ENCODE peak calls at places on chromosomes 5 and 9, in six cellular contexts. X is upper lobe of left lung, D is fibroblast of pulmonary artery, P is foreskin fibroblast, Z is cardiac fibroblast, O is lower lobe of right lung. Y is an unnamed sample.

GRCh38 chr5:119031047-119031886 is 39.6 kb upstream of the DMXL1 start:
- DNase-seq in D (no peak), Z (no peak), X (no peak), P (no peak), O (no peak), Y (no peak)

GRCh38 chr5:106154280-106154716 is 1516.4 kb downstream of the EFNA5 start:
- DNase-seq in Z (no peak), D (no peak), O (peak; percentile 37), P (no peak), X (peak; percentile 72), Y (no peak)

GRCh38 chr9:129669141-129669718 is 3.8 kb downstream of the PRRX2 start:
- DNase-seq in P (peak; percentile 92), O (no peak), Z (no peak), D (no peak), X (no peak), Y (no peak)

GRCh38 chr9:114336699-114337395 is 7.2 kb downstream of the ORM2 start:
- DNase-seq in O (no peak), P (no peak), Z (no peak), X (peak; percentile 76), D (no peak), Y (no peak)

GRCh38 chr9:108877524-108877923 is 15.5 kb downstream of the ACTL7A start:
- DNase-seq in D (no peak), X (no peak), O (no peak), Z (no peak), P (no peak), Y (no peak)

GRCh38 chr9:70411930-70412677 is 2.4 kb downstream of the KLF9 start:
- DNase-seq in D (peak; percentile 92), Z (peak; percentile 97), X (peak; percentile 91), O (peak; percentile 85), P (peak; percentile 95), Y (no peak)

GRCh38 chr9:126148994-126149393 is 177.6 kb upstream of the MVB12B start:
- DNase-seq in Z (no peak), O (no peak), P (no peak), X (no peak), D (no peak), Y (no peak)

GRCh38 chr9:138072161-138072842 is 194.7 kb downstream of the CACNA1B start:
- DNase-seq in Z (no peak), O (no peak), P (no peak), D (no peak), X (no peak), Y (no peak)

GRCh38 chr5:157819502-157820125 is 39.3 kb downstream of the CLINT1 start:
- DNase-seq in Z (no peak), O (no peak), P (no peak), D (peak; percentile 23), X (no peak), Y (no peak)

GRCh38 chr5:119011186-119011585 is 22.8 kb upstream of the DTWD2 start:
- DNase-seq in X (peak; percentile 53), Z (no peak), P (no peak), D (no peak), O (no peak), Y (no peak)

GRCh38 chr9:124008855-124009834 is 2.4 kb upstream of the LHX2 start:
- DNase-seq in O (no peak), D (no peak), Z (no peak), X (peak; percentile 59), P (no peak), Y (no peak)

GRCh38 chr9:134386951-134387831 is 60.9 kb downstream of the RXRA start:
- DNase-seq in O (no peak), D (no peak), X (no peak), Z (no peak), P (peak; percentile 39), Y (peak; percentile 64)

GRCh38 chr9:131478421-131478868 is 24.3 kb upstream of the POMT1 start:
- DNase-seq in O (peak; percentile 60), D (peak; percentile 43), Z (peak; percentile 34), P (peak; percentile 50), X (no peak), Y (no peak)

GRCh38 chr5:15650266-15650665 is 150.3 kb downstream of the FBXL7 start:
- DNase-seq in X (no peak), O (no peak), D (no peak), Z (no peak), P (no peak), Y (no peak)

GRCh38 chr5:147404706-147405105 is 105.2 kb downstream of the DPYSL3 start:
- DNase-seq in X (no peak), D (no peak), Z (no peak), O (no peak), P (peak; percentile 18), Y (no peak)

GRCh38 chr5:103512506-103512905 is 50.1 kb downstream of the NUDT12 start:
- DNase-seq in O (no peak), D (no peak), Z (no peak), X (no peak), P (no peak), Y (no peak)

GRCh38 chr9:32843295-32843694 is 60.0 kb downstream of the TMEM215 start:
- DNase-seq in O (no peak), P (no peak), Z (no peak), X (no peak), D (no peak), Y (no peak)

GRCh38 chr9:87792831-87793288 is 66.9 kb downstream of the CTSL start:
- DNase-seq in Z (peak; percentile 95), D (peak; percentile 82), X (no peak), O (peak; percentile 83), P (peak; percentile 86), Y (no peak)

GRCh38 chr9:112447283-112447761 is 39.3 kb upstream of the KIAA1958 start:
- DNase-seq in D (peak; percentile 23), P (peak; percentile 66), X (no peak), Z (peak; percentile 36), O (no peak), Y (no peak)

GRCh38 chr5:158874814-158875213 is 224.9 kb downstream of the EBF1 start:
- DNase-seq in D (no peak), P (no peak), Z (peak; percentile 40), O (no peak), X (no peak), Y (no peak)

GRCh38 chr5:90707698-90708097 is 149.1 kb downstream of the ADGRV1 start:
- DNase-seq in X (no peak), Z (no peak), D (no peak), P (no peak), O (no peak), Y (no peak)

GRCh38 chr9:121770415-121771273 is 119.2 kb downstream of the DAB2IP start:
- DNase-seq in O (peak; percentile 34), P (peak; percentile 81), X (no peak), D (peak; percentile 60), Z (peak; percentile 59), Y (no peak)

GRCh38 chr5:148412124-148412523 is 28.4 kb downstream of the FBXO38 start:
- DNase-seq in Z (no peak), O (no peak), D (no peak), X (no peak), P (no peak), Y (no peak)

GRCh38 chr5:107241841-107242240 is 428.9 kb downstream of the EFNA5 start:
- DNase-seq in X (no peak), Z (no peak), D (no peak), O (no peak), P (no peak), Y (no peak)

GRCh38 chr9:114395196-114395595 is 7.4 kb upstream of the AKNA start:
- DNase-seq in D (no peak), Z (no peak), O (no peak), X (no peak), P (peak; percentile 36), Y (no peak)

GRCh38 chr5:151345808-151346478 is 1.4 kb downstream of the SLC36A2 start:
- DNase-seq in X (no peak), O (no peak), D (no peak), P (peak; percentile 73), Z (peak; percentile 32), Y (no peak)

GRCh38 chr5:116652196-116652729 is 77.6 kb upstream of the SEMA6A start:
- DNase-seq in O (no peak), P (peak; percentile 59), D (peak; percentile 58), Z (peak; percentile 72), X (no peak), Y (no peak)

GRCh38 chr5:55480781-55481180 is 54.0 kb downstream of the PLPP1 start:
- DNase-seq in Z (peak; percentile 70), O (no peak), X (no peak), D (peak; percentile 25), P (peak; percentile 71), Y (no peak)

GRCh38 chr5:52859619-52860018 is 71.9 kb downstream of the ITGA1 start:
- DNase-seq in D (peak; percentile 87), P (peak; percentile 73), O (no peak), X (no peak), Z (peak; percentile 90), Y (no peak)

GRCh38 chr5:65722575-65723424 is 795 bp downstream of the NLN start:
- DNase-seq in D (peak; percentile 75), X (no peak), O (no peak), Z (peak; percentile 75), P (peak; percentile 85), Y (peak; percentile 57)

GRCh38 chr9:126592461-126592860 is 21.3 kb upstream of the LMX1B start:
- DNase-seq in P (no peak), Z (no peak), X (no peak), O (no peak), D (no peak), Y (no peak)

GRCh38 chr9:10071579-10071978 is 541.2 kb downstream of the PTPRD start:
- DNase-seq in X (no peak), P (no peak), Z (no peak), D (no peak), O (no peak), Y (no peak)

GRCh38 chr5:80216753-80217596 is 38.9 kb downstream of the SERINC5 start:
- DNase-seq in X (no peak), D (no peak), Z (no peak), P (no peak), O (peak; percentile 87), Y (peak; percentile 83)
- H3K4me3 ChIP-seq in X (no peak overlapping the region), D (no peak overlapping the region), Z (no peak overlapping the region), P (no peak overlapping the region), O (no peak overlapping the region), Y (no peak overlapping the region)

GRCh38 chr5:2783223-2783622 is 31.7 kb upstream of the IRX2 start:
- DNase-seq in P (no peak), D (no peak), O (no peak), X (no peak), Z (no peak), Y (no peak)
- TF ChIP-seq CTCF in P (peak; percentile 10), D (no peak), O (peak; percentile 15), X (peak; percentile 7), Z (peak; percentile 18), Y (peak; percentile 25)

GRCh38 chr9:16360247-16360646 is 510.2 kb downstream of the BNC2 start:
- DNase-seq in Z (no peak), P (no peak), X (no peak), D (no peak), O (no peak), Y (no peak)
- H3K4me3 ChIP-seq in Z (no peak overlapping the region), P (no peak overlapping the region), X (no peak overlapping the region), D (no peak overlapping the region), O (no peak overlapping the region), Y (no peak overlapping the region)

GRCh38 chr5:130074820-130075219 is 170.6 kb downstream of the CHSY3 start:
- DNase-seq in D (no peak), X (no peak), O (no peak), P (no peak), Z (no peak), Y (no peak)

DNA sequence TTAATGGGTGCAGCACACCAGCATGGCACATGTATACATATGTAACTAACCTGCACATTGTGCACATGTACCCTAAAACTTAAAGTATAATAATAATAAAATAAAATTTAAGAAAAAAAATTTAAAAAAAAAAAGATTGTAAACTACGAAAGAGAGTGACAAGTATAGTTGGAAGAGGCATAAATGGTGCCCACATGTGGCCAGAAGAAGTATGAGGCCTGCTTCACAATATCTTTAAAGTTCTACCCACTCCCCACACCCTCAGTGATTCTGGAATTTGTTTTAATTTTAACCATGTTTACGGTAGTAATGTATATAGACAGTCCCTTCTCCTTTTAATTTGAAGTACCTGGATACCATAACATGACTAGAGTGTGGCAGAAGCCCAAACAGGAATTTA is 172.7 kb downstream of the CHSY3 start:
- DNase-seq in P (no peak), Z (peak; percentile 13), O (no peak), X (no peak), D (no peak), Y (no peak)
- TF ChIP-seq CTCF in P (no peak), Z (peak; percentile 19), O (no peak), X (no peak), D (peak; percentile 22), Y (peak; percentile 37)